ENCODE peak calls at places on chromosome 12, in seven cellular contexts. X, P, C, I, W, H and U are unnamed samples. For H3K36me3, the result is how much of the 10 kb centered on the place peaks cover.

GRCh38 chr12:91990525-91990924 is 155.1 kb downstream of the BTG1 start:
- DNase-seq in X (no peak), P (no peak), C (peak), I (no peak), W (no peak), H (no peak), U (no peak)

GRCh38 chr12:116087962-116088361 is 189.5 kb downstream of the MED13L start:
- DNase-seq in X (no peak), P (no peak), C (no peak), I (no peak), W (no peak), H (no peak), U (no peak)

GRCh38 chr12:122841544-122842321 is 6.5 kb downstream of the HIP1R start:
- DNase-seq in X (peak), P (no peak), C (peak), I (no peak), W (no peak), H (no peak), U (no peak)

GRCh38 chr12:90085491-90086274 is 377.0 kb upstream of the ATP2B1 start:
- DNase-seq in X (no peak), P (no peak), C (peak), I (no peak), W (no peak), H (no peak), U (no peak)

GRCh38 chr12:38930994-38931393 is 25.6 kb upstream of the CPNE8 start:
- DNase-seq in X (no peak), P (no peak), C (no peak), I (no peak), W (no peak), H (no peak), U (no peak)

GRCh38 chr12:39878753-39879152 is 227.1 kb downstream of the SLC2A13 start:
- DNase-seq in X (peak), P (no peak), C (no peak), I (no peak), W (no peak), H (no peak), U (no peak)

GRCh38 chr12:122001379-122002209 is 20.1 kb upstream of the BCL7A start:
- DNase-seq in X (peak), P (no peak), C (no peak), I (no peak), W (no peak), H (no peak), U (no peak)

GRCh38 chr12:89985935-89986334 is 277.3 kb upstream of the ATP2B1 start:
- DNase-seq in X (no peak), P (no peak), C (no peak), I (no peak), W (no peak), H (no peak), U (no peak)

GRCh38 chr12:108650083-108650482 is 16.4 kb upstream of the SELPLG start:
- DNase-seq in X (no peak), P (no peak), C (no peak), I (no peak), W (no peak), H (no peak), U (no peak)

GRCh38 chr12:42953021-42953420 is 363.5 kb upstream of the PRICKLE1 start:
- DNase-seq in X (no peak), P (no peak), C (no peak), I (no peak), W (no peak), H (no peak), U (no peak)

GRCh38 chr12:95201056-95201670 is 16.1 kb downstream of the FGD6 start:
- DNase-seq in X (no peak), P (no peak), C (peak), I (no peak), W (no peak), H (no peak), U (no peak)

GRCh38 chr12:53474819-53475218 is 22.9 kb downstream of the PCBP2 start:
- DNase-seq in X (no peak), P (no peak), C (no peak), I (no peak), W (no peak), H (no peak), U (no peak)

GRCh38 chr12:39685854-39686608 is 66.4 kb upstream of the ABCD2 start:
- DNase-seq in X (no peak), P (no peak), C (no peak), I (no peak), W (no peak), H (no peak), U (no peak)

GRCh38 chr12:98869886-98870285 is 224.8 kb downstream of the APAF1 start:
- DNase-seq in X (no peak), P (no peak), C (no peak), I (no peak), W (no peak), H (no peak), U (no peak)

GRCh38 chr12:64268409-64268808 is 46.3 kb upstream of the KICS2 start:
- DNase-seq in X (no peak), P (no peak), C (no peak), I (no peak), W (no peak), H (no peak), U (no peak)

GRCh38 chr12:34297126-34297789 is 275.0 kb downstream of the ALG10 start:
- DNase-seq in X (no peak), P (no peak), C (no peak), I (peak), W (no peak), H (no peak), U (no peak)

GRCh38 chr12:75633789-75634188 is 122.4 kb upstream of the KRR1 start:
- DNase-seq in X (peak), P (no peak), C (no peak), I (no peak), W (no peak), H (no peak), U (no peak)

GRCh38 chr12:101826766-101827368 is 3.9 kb downstream of the GNPTAB start:
- DNase-seq in X (no peak), P (no peak), C (no peak), I (no peak), W (no peak), H (no peak), U (no peak)

GRCh38 chr12:41013921-41014642 is 174.0 kb upstream of the PDZRN4 start:
- DNase-seq in X (no peak), P (no peak), C (peak), I (no peak), W (no peak), H (no peak), U (no peak)

GRCh38 chr12:79444089-79444488 is 246.7 kb downstream of the PAWR start:
- DNase-seq in X (no peak), P (no peak), C (peak), I (no peak), W (no peak), H (no peak), U (no peak)

GRCh38 chr12:65685514-65685913 is 138.8 kb upstream of the HMGA2 start:
- DNase-seq in X (peak), P (no peak), C (no peak), I (no peak), W (no peak), H (no peak), U (no peak)

GRCh38 chr12:15601210-15601800 is 187.9 kb downstream of the EPS8 start:
- DNase-seq in X (no peak), P (no peak), C (peak), I (no peak), W (no peak), H (no peak), U (no peak)

GRCh38 chr12:47790676-47791350 is 17.8 kb downstream of the SLC48A1 start:
- DNase-seq in X (no peak), P (no peak), C (no peak), I (no peak), W (no peak), H (no peak), U (no peak)

GRCh38 chr12:105239304-105239703 is 3.3 kb upstream of the APPL2 start:
- DNase-seq in X (no peak), P (no peak), C (no peak), I (no peak), W (no peak), H (no peak), U (no peak)
- H3K36me3 ChIP-seq in X (under half), P (under half), C (under half), I (under half), W (under half), H (under half), U (under half)

DNA sequence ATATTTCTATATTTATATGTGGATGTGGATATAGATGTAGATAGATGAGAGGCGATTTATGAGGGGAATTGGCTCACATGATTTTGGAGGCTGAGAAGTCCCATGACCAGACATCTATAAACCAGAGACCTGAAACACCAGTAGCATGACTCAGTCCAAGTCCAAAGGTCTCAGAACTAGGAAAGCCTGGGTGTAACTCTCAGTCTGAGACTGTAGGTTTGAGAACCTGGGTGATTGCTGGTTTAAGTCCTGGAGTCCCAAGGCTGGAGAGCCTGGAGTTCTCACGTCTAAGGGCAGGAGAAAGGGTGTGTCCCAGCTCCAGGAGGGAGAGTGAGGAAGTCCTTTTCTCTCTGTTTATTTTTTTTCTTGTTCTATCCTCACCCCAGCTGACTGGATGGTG is 45.3 kb downstream of the EMP1 start:
- DNase-seq in X (no peak), P (no peak), C (no peak), I (no peak), W (no peak), H (no peak), U (no peak)
- H3K27ac ChIP-seq in X (no peak), P (no peak), C (no peak), I (no peak), W (no peak), H (no peak), U (no peak)

DNA sequence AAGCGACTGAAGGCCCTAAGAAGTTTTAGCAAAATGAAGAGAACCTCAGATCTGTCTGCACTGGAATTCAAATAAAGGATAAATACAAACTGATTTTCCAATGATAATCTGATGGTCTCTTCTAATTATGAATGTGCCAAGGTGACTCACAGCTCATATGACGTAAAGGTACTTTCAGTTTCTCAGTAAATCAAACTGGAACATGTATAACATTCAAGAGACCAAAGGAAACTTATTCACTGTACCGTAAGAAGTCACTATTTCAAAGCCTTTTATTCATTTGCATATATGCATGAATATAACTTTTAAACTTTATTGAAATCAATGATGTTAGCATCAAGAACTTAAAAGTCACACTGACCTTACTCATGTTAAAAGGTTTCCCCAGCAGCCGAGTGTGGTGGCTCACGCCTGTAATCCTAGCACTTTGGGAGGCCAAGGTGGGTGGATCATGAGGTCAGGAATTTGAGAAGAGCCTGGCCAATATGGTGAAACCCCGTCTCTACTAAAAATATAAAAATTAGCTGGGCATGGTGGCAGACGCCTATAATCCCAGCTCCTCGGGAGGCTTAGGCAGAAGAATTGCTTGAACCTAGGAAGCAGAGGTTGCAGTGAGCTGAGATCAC is 52.2 kb downstream of the ATXN2 start:
- DNase-seq in X (no peak), P (no peak), C (peak), I (no peak), W (no peak), H (no peak), U (no peak)
- H3K36me3 ChIP-seq in X (under half), P (under half), C (under half), I (under half), W (under half), H (under half), U (under half)

GRCh38 chr12:50574621-50575348 is 70.0 kb downstream of the DIP2B start:
- DNase-seq in X (peak), P (no peak), C (no peak), I (no peak), W (no peak), H (peak), U (no peak)

GRCh38 chr12:50569876-50570275 is 65.1 kb downstream of the DIP2B start:
- DNase-seq in X (no peak), P (no peak), C (peak), I (no peak), W (no peak), H (no peak), U (no peak)

GRCh38 chr12:50572760-50573159 is 68.0 kb downstream of the DIP2B start:
- DNase-seq in X (no peak), P (no peak), C (no peak), I (no peak), W (no peak), H (no peak), U (no peak)

GRCh38 chr12:50572275-50572674 is 67.5 kb downstream of the DIP2B start:
- DNase-seq in X (peak), P (no peak), C (peak), I (no peak), W (peak), H (no peak), U (no peak)

GRCh38 chr12:50573271-50573670 is 68.5 kb downstream of the DIP2B start:
- DNase-seq in X (no peak), P (no peak), C (no peak), I (no peak), W (no peak), H (no peak), U (no peak)
- H3K27ac ChIP-seq in X (peak), P (peak), C (no peak), I (peak), W (peak), H (peak), U (no peak)

DNA sequence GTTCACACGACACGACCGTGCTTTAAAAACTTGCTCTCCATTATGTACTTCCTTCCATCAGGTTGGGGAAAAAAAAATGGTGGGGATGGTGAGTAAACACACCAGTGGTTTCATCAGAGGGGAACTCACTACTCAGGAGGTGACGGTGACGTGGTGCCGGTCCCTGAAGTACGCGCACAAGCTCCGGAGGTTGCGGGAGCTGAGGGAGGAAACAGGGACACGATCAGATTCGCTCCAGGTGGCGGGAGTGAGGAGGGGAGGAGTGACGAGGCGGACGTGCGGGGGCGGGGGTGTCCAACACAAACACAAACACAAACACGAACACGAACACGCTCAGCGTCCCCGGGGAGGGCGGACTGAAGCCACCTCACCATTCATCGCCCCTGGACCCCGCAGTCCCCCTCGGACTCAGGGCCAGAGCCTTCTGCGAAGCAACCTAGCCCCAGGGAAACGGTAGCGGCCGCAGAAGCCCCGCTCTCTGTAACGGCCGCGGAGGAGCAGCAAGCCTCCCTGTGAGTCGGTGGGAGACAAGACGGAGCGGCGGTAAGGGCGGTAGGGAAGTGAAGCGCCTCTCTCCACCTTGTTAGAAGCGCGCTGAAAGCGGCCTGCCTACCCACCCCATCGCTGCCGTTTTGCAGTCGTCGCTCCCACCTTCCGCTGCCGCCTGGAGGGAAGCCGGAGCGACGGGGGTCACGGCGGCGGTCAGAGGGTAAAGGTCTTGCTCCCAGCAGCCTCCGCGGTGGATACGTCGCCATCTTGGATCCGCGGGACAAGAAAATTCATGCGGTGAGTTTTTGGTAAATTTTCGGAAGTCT is at the start of gene CNOT2:
- DNase-seq in X (peak), P (peak), C (peak), I (peak), W (peak), H (peak), U (peak)
- H3K36me3 ChIP-seq in X (under half), P (under half), C (under half), I (under half), W (under half), H (under half), U (under half)

GRCh38 chr12:7015555-7016370 is 2.5 kb downstream of the LPCAT3 start:
- DNase-seq in X (no peak), P (no peak), C (no peak), I (no peak), W (no peak), H (no peak), U (no peak)

GRCh38 chr12:7018350-7019042 is at the start of gene LPCAT3:
- DNase-seq in X (peak), P (peak), C (peak), I (peak), W (peak), H (peak), U (peak)

GRCh38 chr12:7019043-7019569 is 830 bp upstream of the LPCAT3 start:
- DNase-seq in X (peak), P (no peak), C (peak), I (no peak), W (no peak), H (no peak), U (no peak)

GRCh38 chr12:7017870-7018349 is 366 bp downstream of the LPCAT3 start:
- DNase-seq in X (no peak), P (no peak), C (no peak), I (no peak), W (no peak), H (peak), U (no peak)

GRCh38 chr12:7016958-7017571 is 1.2 kb downstream of the LPCAT3 start:
- DNase-seq in X (no peak), P (no peak), C (no peak), I (no peak), W (no peak), H (no peak), U (peak)
- H3K27ac ChIP-seq in X (no peak), P (peak), C (no peak), I (peak), W (peak), H (no peak), U (peak)

DNA sequence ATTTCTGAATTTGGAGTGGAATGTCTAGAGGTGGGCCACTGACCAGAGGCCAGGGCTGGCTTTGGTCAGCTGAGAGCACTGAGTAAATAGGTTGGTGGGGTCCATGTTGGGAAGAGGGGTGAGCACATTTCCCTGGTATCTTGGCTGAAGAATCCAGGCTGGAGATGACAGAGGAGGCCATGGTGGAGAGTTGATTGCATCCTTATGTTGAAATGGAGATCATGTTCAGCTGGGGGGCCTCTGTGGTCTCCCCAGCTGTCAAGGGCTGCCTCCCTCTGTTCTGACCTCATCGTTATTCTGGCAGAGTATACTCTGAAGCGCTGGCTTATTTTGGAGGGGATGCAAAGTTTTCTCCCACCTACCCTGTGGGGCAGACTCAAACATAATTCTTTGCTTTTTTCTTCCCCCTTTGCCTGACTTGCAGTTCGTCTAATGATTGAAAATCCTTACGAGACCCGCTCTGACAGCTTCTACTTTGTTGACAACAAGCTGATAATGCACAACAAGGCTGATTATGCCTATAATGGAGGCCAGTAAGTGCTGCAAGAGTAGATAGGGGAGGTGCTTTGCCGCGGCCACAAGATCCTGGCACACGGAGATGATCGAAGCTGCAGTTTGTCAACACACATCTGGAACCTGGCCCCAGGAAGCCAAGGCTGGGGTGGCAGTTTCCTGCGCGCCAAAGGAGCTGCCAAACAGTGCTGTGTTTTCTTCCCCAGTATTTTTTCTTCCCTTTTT is 6.0 kb upstream of the ACADS start:
- DNase-seq in X (no peak), P (no peak), C (no peak), I (no peak), W (no peak), H (no peak), U (no peak)
- H3K36me3 ChIP-seq in X (half or more), P (under half), C (under half), I (under half), W (half or more), H (under half), U (under half)